ENCODE peak calls at places on chromosomes 5 and 9, in five cellular contexts. O, W, H, S and K are unnamed samples.

GRCh38 chr5:123882946-123883345 is 371.0 kb downstream of the CSNK1G3 start:
- DNase-seq in O (no peak), W (peak; percentile 25), H (no peak), S (no peak), K (no peak)

GRCh38 chr5:147437161-147437596 is 72.7 kb downstream of the DPYSL3 start:
- DNase-seq in O (no peak), W (no peak), H (no peak), S (no peak), K (no peak)

GRCh38 chr9:38272710-38273109 is 119.8 kb upstream of the ALDH1B1 start:
- DNase-seq in O (no peak), W (no peak), H (no peak), S (no peak), K (no peak)

GRCh38 chr9:6106576-6107339 is 91.3 kb upstream of the RANBP6 start:
- DNase-seq in O (no peak), W (peak; percentile 20), H (no peak), S (peak; percentile 36), K (no peak)

GRCh38 chr9:70412678-70413426 is 1.6 kb downstream of the KLF9 start:
- DNase-seq in O (peak; percentile 94), W (peak; percentile 82), H (no peak), S (peak; percentile 71), K (peak; percentile 92)

GRCh38 chr9:131407717-131408195 is 13.9 kb downstream of the PRRC2B start:
- DNase-seq in O (peak; percentile 53), W (no peak), H (no peak), S (no peak), K (no peak)

GRCh38 chr5:160271396-160271795 is 41.0 kb downstream of the CCNJL start:
- DNase-seq in O (no peak), W (peak; percentile 54), H (no peak), S (no peak), K (peak; percentile 44)

GRCh38 chr9:79572032-79572890 is 496 bp downstream of the TLE4 start:
- DNase-seq in O (peak; percentile 71), W (peak; percentile 62), H (peak; percentile 61), S (peak; percentile 45), K (peak; percentile 81)

GRCh38 chr9:81174023-81174422 is 515.3 kb downstream of the TLE1 start:
- DNase-seq in O (no peak), W (no peak), H (no peak), S (no peak), K (no peak)